ENCODE peak calls at places on chromosomes 12 and 14, in ten cellular contexts. K is aorta; O is stimulated activated CD8-positive, alpha-beta memory T cell treated with anti-CD3 and anti-CD28 coated beads, Interleukin-7, amount 100 ng/mL, for 48 hours; G is amniotic stem cell; C is epithelial cell of prostate; T is COR-L47; H is cardiac muscle cell; V is Peyer's patch; W is HEK293T; N is Daoy. U is an unnamed sample.

GRCh38 chr12:127450822-127451221 is 816.1 kb upstream of the TMEM132C start:
- DNase-seq in N (no peak), K (no peak), W (no peak), T (no peak), G (no peak), O (no peak), C (no peak), H (no peak), V (no peak), U (no peak)

GRCh38 chr12:2332947-2333346 is 280.2 kb downstream of the CACNA1C start:
- DNase-seq in G (no peak), C (no peak), K (peak), V (no peak), N (no peak), T (no peak), H (no peak), O (no peak), W (no peak), U (no peak)

GRCh38 chr12:6582196-6582595 is 14.1 kb upstream of the NOP2 start:
- DNase-seq in K (peak), T (no peak), C (no peak), W (peak), O (no peak), H (no peak), V (no peak), N (no peak), G (no peak), U (no peak)

GRCh38 chr12:21980544-21980943 is 39.3 kb upstream of the ABCC9 start:
- DNase-seq in G (no peak), C (no peak), K (no peak), O (no peak), V (no peak), W (no peak), N (no peak), H (no peak), T (no peak), U (no peak)

GRCh38 chr14:68633131-68633991 is 159.5 kb downstream of the ZFP36L1 start:
- DNase-seq in W (no peak), N (no peak), K (peak), C (no peak), O (no peak), V (no peak), T (no peak), H (no peak), G (no peak), U (no peak)

GRCh38 chr12:27970391-27970980 is 2.0 kb downstream of the PTHLH start:
- DNase-seq in K (peak), V (peak), G (no peak), H (peak), N (no peak), C (no peak), W (no peak), T (no peak), O (no peak), U (no peak)

GRCh38 chr12:121800694-121801600 is 2.9 kb upstream of the SETD1B start:
- DNase-seq in G (no peak), K (peak), N (peak), V (peak), T (peak), O (no peak), H (peak), W (peak), C (no peak), U (peak)

GRCh38 chr14:91374897-91375747 is 42.5 kb downstream of the CCDC88C start:
- DNase-seq in G (no peak), V (no peak), W (no peak), T (peak), K (no peak), H (no peak), N (no peak), O (no peak), C (no peak), U (no peak)

GRCh38 chr12:111846016-111846415 is 4.0 kb downstream of the MAPKAPK5 start:
- DNase-seq in K (no peak), V (no peak), H (no peak), W (no peak), G (no peak), O (no peak), C (no peak), T (peak), N (no peak), U (no peak)

GRCh38 chr12:120215357-120215735 is 14.4 kb upstream of the RPLP0 start:
- DNase-seq in W (no peak), T (no peak), C (no peak), H (no peak), O (no peak), K (no peak), G (no peak), N (no peak), V (no peak), U (no peak)

GRCh38 chr12:15005064-15005463 is 32.2 kb downstream of the PDE6H start:
- DNase-seq in H (no peak), V (no peak), G (no peak), N (no peak), W (no peak), T (no peak), C (no peak), K (no peak), O (no peak), U (no peak)

GRCh38 chr12:14696265-14696741 is at the start of gene GUCY2C:
- DNase-seq in T (no peak), C (no peak), G (no peak), O (no peak), V (peak), H (no peak), N (no peak), K (no peak), W (no peak), U (peak)

GRCh38 chr12:13230500-13230899 is 34.0 kb downstream of the EMP1 start:
- DNase-seq in K (no peak), C (no peak), V (no peak), H (no peak), O (no peak), W (no peak), N (no peak), G (no peak), T (no peak), U (no peak)

GRCh38 chr14:32224731-32225377 is 21.8 kb upstream of the RNU6-8 start:
- DNase-seq in W (peak), H (peak), C (no peak), O (no peak), N (peak), T (peak), G (no peak), K (no peak), V (no peak), U (no peak)

GRCh38 chr14:24171422-24172260 is at the start of gene REC8:
- DNase-seq in W (no peak), G (no peak), C (no peak), H (peak), N (no peak), O (peak), K (peak), T (peak), V (peak), U (peak)

GRCh38 chr14:91892918-91893527 is 25.7 kb upstream of the TC2N start:
- DNase-seq in G (no peak), H (peak), N (peak), V (no peak), C (no peak), W (peak), K (no peak), T (no peak), O (no peak), U (no peak)

GRCh38 chr14:92407395-92407794 is 84.4 kb downstream of the SLC24A4 start:
- DNase-seq in G (no peak), H (no peak), C (no peak), N (no peak), K (no peak), O (no peak), T (no peak), W (no peak), V (no peak), U (no peak)

GRCh38 chr12:45785315-45785714 is 55.8 kb downstream of the ARID2 start:
- DNase-seq in C (no peak), V (no peak), N (no peak), K (no peak), G (no peak), T (no peak), W (no peak), H (no peak), O (no peak), U (no peak)